ENCODE peak calls at places on chromosomes 2 and 18, in six cellular contexts. W is HT1080; C is non-pigmented ciliary epithelial cell; Z is adrenal gland; J is cardiac septum; R is effector memory CD4-positive, alpha-beta T cell. V is an unnamed sample.

GRCh38 chr2:20365249-20365817 is 14.7 kb upstream of the PUM2 start:
- DNase-seq in C (no peak), R (no peak), W (peak; percentile 77), Z (no peak), J (no peak), V (peak; percentile 90)

GRCh38 chr2:127593228-127594115 is 52.5 kb upstream of the GPR17 start:
- DNase-seq in J (peak; percentile 71), Z (no peak), W (no peak), C (no peak), R (no peak), V (no peak)

GRCh38 chr2:15674637-15675455 is 83.2 kb downstream of the DDX1 start:
- DNase-seq in Z (no peak), C (peak; percentile 32), W (peak; percentile 80), R (no peak), J (no peak), V (no peak)

GRCh38 chr2:19575618-19576017 is 217.2 kb upstream of the OSR1 start:
- DNase-seq in W (no peak), J (no peak), C (no peak), Z (no peak), R (no peak), V (peak; percentile 19)

GRCh38 chr18:76620326-76620813 is 125.3 kb upstream of the ZNF516 start:
- DNase-seq in C (no peak), R (no peak), W (no peak), Z (peak; percentile 84), J (peak; percentile 84), V (peak; percentile 76)

GRCh38 chr2:65495250-65495649 is 62.9 kb upstream of the SPRED2 start:
- DNase-seq in Z (no peak), R (no peak), W (no peak), J (no peak), C (no peak), V (no peak)

GRCh38 chr18:36420826-36421225 is 123.3 kb downstream of the FHOD3 start:
- DNase-seq in C (no peak), J (no peak), Z (peak; percentile 42), W (peak; percentile 37), R (no peak), V (no peak)

GRCh38 chr18:78733762-78734613 is 245.6 kb upstream of the SALL3 start:
- DNase-seq in Z (no peak), J (peak; percentile 63), R (no peak), C (no peak), W (no peak), V (no peak)

GRCh38 chr2:77348821-77349220 is 173.4 kb downstream of the LRRTM4 start:
- DNase-seq in J (no peak), Z (no peak), R (no peak), W (no peak), C (no peak), V (no peak)

GRCh38 chr2:206158563-206159345 is 490 bp downstream of the NDUFS1 start:
- DNase-seq in W (no peak), C (no peak), R (no peak), Z (peak; percentile 31), J (no peak), V (peak; percentile 53)

GRCh38 chr2:146238254-146238961 is 1606.4 kb upstream of the ACVR2A start:
- DNase-seq in J (no peak), Z (no peak), W (no peak), C (no peak), R (no peak), V (no peak)

GRCh38 chr2:19362652-19363473 is 4.4 kb upstream of the OSR1 start:
- DNase-seq in Z (peak; percentile 87), W (peak; percentile 84), J (peak; percentile 85), C (peak; percentile 65), R (no peak), V (peak; percentile 92)

GRCh38 chr2:209772316-209772715 is 684 bp downstream of the UNC80 start:
- DNase-seq in W (no peak), J (no peak), Z (no peak), C (no peak), R (no peak), V (no peak)

GRCh38 chr2:50039445-50039844 is 885.1 kb upstream of the FSHR start:
- DNase-seq in W (no peak), J (no peak), C (no peak), Z (no peak), R (no peak), V (no peak)

GRCh38 chr2:146874260-146874658 is 970.6 kb upstream of the ACVR2A start:
- DNase-seq in W (peak; percentile 98), C (peak; percentile 18), J (no peak), Z (no peak), R (no peak), V (peak; percentile 89)

GRCh38 chr2:134119117-134119671 is 134.7 kb upstream of the MGAT5 start:
- DNase-seq in C (no peak), J (no peak), Z (no peak), R (no peak), W (no peak), V (no peak)

GRCh38 chr2:229409751-229410181 is 138.7 kb upstream of the PID1 start:
- DNase-seq in Z (no peak), J (no peak), W (peak; percentile 25), R (no peak), C (no peak), V (peak; percentile 46)

GRCh38 chr2:36663851-36664715 is 32.4 kb upstream of the VIT start:
- DNase-seq in R (no peak), Z (peak; percentile 49), C (peak; percentile 37), W (peak; percentile 75), J (no peak), V (peak; percentile 85)

GRCh38 chr18:48667276-48668254 is 128.7 kb downstream of the CTIF start:
- DNase-seq in C (no peak), W (peak; percentile 51), J (peak; percentile 68), Z (no peak), R (no peak), V (peak; percentile 43)

GRCh38 chr2:26763019-26763418 is 1.1 kb upstream of the SLC35F6 start:
- DNase-seq in R (no peak), W (no peak), C (no peak), Z (no peak), J (no peak), V (no peak)

GRCh38 chr2:152336854-152337510 is 2.0 kb downstream of the FMNL2 start:
- DNase-seq in W (peak; percentile 46), J (no peak), R (no peak), C (no peak), Z (peak; percentile 32), V (peak; percentile 45)

GRCh38 chr18:44637210-44638051 is 43.3 kb upstream of the SETBP1 start:
- DNase-seq in R (no peak), J (no peak), W (peak; percentile 86), C (peak; percentile 38), Z (no peak), V (peak; percentile 28)

GRCh38 chr2:24539258-24539657 is 48.2 kb downstream of the NCOA1 start:
- DNase-seq in W (no peak), Z (no peak), J (no peak), R (no peak), C (no peak), V (no peak)

GRCh38 chr2:9639000-9639602 is 8.3 kb upstream of the YWHAQ start:
- DNase-seq in Z (no peak), C (no peak), R (no peak), W (no peak), J (no peak), V (no peak)

GRCh38 chr2:65055427-65056214 is 595 bp upstream of the CEP68 start:
- DNase-seq in C (no peak), J (peak; percentile 81), W (no peak), Z (no peak), R (no peak), V (no peak)

GRCh38 chr18:69898241-69898861 is 49.3 kb downstream of the CD226 start:
- DNase-seq in Z (no peak), W (no peak), J (no peak), R (no peak), C (no peak), V (no peak)

GRCh38 chr2:127448526-127448925 is 30.3 kb downstream of the PROC start:
- DNase-seq in W (no peak), J (no peak), Z (no peak), C (no peak), R (no peak), V (no peak)

GRCh38 chr2:97747285-97747684 is 33.9 kb downstream of the ZAP70 start:
- DNase-seq in C (no peak), J (no peak), R (no peak), Z (no peak), W (no peak), V (no peak)

GRCh38 chr2:121888189-121888557 is 132.7 kb downstream of the TSN start:
- DNase-seq in W (no peak), C (no peak), Z (no peak), R (no peak), J (no peak), V (peak; percentile 36)

GRCh38 chr2:30482025-30482424 is 35.0 kb downstream of the LCLAT1 start:
- DNase-seq in J (no peak), Z (no peak), C (no peak), R (no peak), W (no peak), V (no peak)

GRCh38 chr2:183195998-183196409 is 71.8 kb downstream of the NUP35 start:
- DNase-seq in J (no peak), Z (no peak), C (no peak), W (no peak), R (no peak), V (no peak)

GRCh38 chr2:108971661-108972566 is 17.1 kb downstream of the EDAR start:
- DNase-seq in Z (peak; percentile 13), C (no peak), W (peak; percentile 62), J (no peak), R (no peak), V (peak; percentile 69)

GRCh38 chr2:95357717-95358280 is 44.7 kb upstream of the FAHD2A start:
- DNase-seq in R (no peak), C (no peak), Z (no peak), J (peak; percentile 36), W (no peak), V (no peak)

GRCh38 chr2:172101707-172102158 is 967 bp downstream of the DLX2 start:
- DNase-seq in Z (no peak), W (no peak), R (no peak), J (no peak), C (no peak), V (no peak)

GRCh38 chr18:23779696-23780303 is 90.5 kb downstream of the LAMA3 start:
- DNase-seq in W (peak; percentile 70), J (no peak), R (no peak), Z (no peak), C (no peak), V (peak; percentile 62)

GRCh38 chr2:24831216-24831615 is 38.0 kb downstream of the CENPO start:
- DNase-seq in Z (no peak), W (no peak), J (peak; percentile 12), R (no peak), C (no peak), V (no peak)